ENCODE peak calls at places on chromosomes 13 and 19, in five cellular contexts. M is gastrocnemius medialis, R is astrocyte of the spinal cord, F is fibroblast of pulmonary artery, D is endothelial cell of umbilical vein. V is an unnamed sample.

GRCh38 chr19:54262066-54262465 is 5.0 kb upstream of the LILRB5 start:
- DNase-seq in D (no peak), F (no peak), M (no peak), R (no peak), V (no peak)

GRCh38 chr19:49567722-49568454 is 12.5 kb downstream of the NOSIP start:
- DNase-seq in F (no peak), M (no peak), R (peak), D (no peak), V (peak)

GRCh38 chr19:50837300-50837699 is 3.9 kb upstream of the KLK15 start:
- DNase-seq in R (no peak), D (no peak), F (no peak), M (no peak), V (no peak)

GRCh38 chr19:10984166-10984735 is 23.4 kb downstream of the SMARCA4 start:
- DNase-seq in R (no peak), F (no peak), M (no peak), D (no peak), V (no peak)

GRCh38 chr19:6997679-6998445 is 23.4 kb downstream of the MBD3L2B start:
- DNase-seq in F (peak), M (no peak), R (no peak), D (no peak), V (peak)

GRCh38 chr13:93080587-93080986 is 146.0 kb upstream of the GPC6 start:
- DNase-seq in F (peak), D (no peak), R (peak), M (no peak), V (peak)

GRCh38 chr13:42524487-42525034 is 49.4 kb upstream of the TNFSF11 start:
- DNase-seq in D (no peak), F (no peak), M (no peak), R (no peak), V (peak)

GRCh38 chr13:101218484-101218883 is 197.8 kb downstream of the NALCN start:
- DNase-seq in R (no peak), D (no peak), F (no peak), M (no peak), V (peak)

GRCh38 chr19:55353803-55354697 is 469 bp downstream of the COX6B2 start:
- DNase-seq in R (peak), M (no peak), D (peak), F (peak), V (peak)

GRCh38 chr19:16227837-16228636 is 30.3 kb downstream of the AP1M1 start:
- DNase-seq in R (no peak), M (no peak), F (no peak), D (no peak), V (no peak)

GRCh38 chr19:29724102-29724641 is 9.1 kb upstream of the C19orf12 start:
- DNase-seq in M (no peak), R (peak), F (peak), D (peak), V (peak)

GRCh38 chr13:43545317-43545874 is 241.4 kb downstream of the ENOX1 start:
- DNase-seq in F (peak), D (peak), M (no peak), R (peak), V (no peak)

GRCh38 chr13:114130708-114131580 is 1.5 kb downstream of the RASA3 start:
- DNase-seq in M (peak), R (peak), F (peak), D (peak), V (peak)

GRCh38 chr13:76286178-76286577 is 600.0 kb downstream of the KCTD12 start:
- DNase-seq in D (no peak), M (no peak), R (peak), F (peak), V (peak)

GRCh38 chr13:89457977-89458376 is 1786.8 kb downstream of the SLITRK5 start:
- DNase-seq in M (no peak), F (peak), R (peak), D (peak), V (no peak)

GRCh38 chr13:20391597-20392452 is 133.8 kb downstream of the CRYL1 start:
- DNase-seq in F (no peak), M (no peak), D (no peak), R (no peak), V (no peak)

GRCh38 chr13:110416131-110416584 is 109.1 kb downstream of the COL4A2 start:
- DNase-seq in F (peak), M (no peak), R (no peak), D (no peak), V (no peak)

GRCh38 chr19:5055457-5055776 is 86.5 kb downstream of the KDM4B start:
- DNase-seq in F (no peak), D (no peak), M (no peak), R (no peak), V (no peak)

GRCh38 chr19:1041835-1042685 is 2.2 kb downstream of the ABCA7 start:
- DNase-seq in F (no peak), R (no peak), M (peak), D (no peak), V (no peak)

GRCh38 chr13:78323040-78323439 is 280.3 kb downstream of the POU4F1 start:
- DNase-seq in R (no peak), M (no peak), D (no peak), F (no peak), V (no peak)

GRCh38 chr13:23701646-23702045 is 131.4 kb downstream of the TNFRSF19 start:
- DNase-seq in F (peak), M (peak), R (peak), D (no peak), V (peak)

GRCh38 chr19:2723747-2724146 is 2.6 kb upstream of the DIRAS1 start:
- DNase-seq in R (no peak), M (no peak), F (no peak), D (no peak), V (no peak)

GRCh38 chr19:2726160-2726855 is 5.1 kb upstream of the DIRAS1 start:
- DNase-seq in F (no peak), R (no peak), M (no peak), D (no peak), V (no peak)

GRCh38 chr19:2723345-2723715 is 2.2 kb upstream of the DIRAS1 start:
- DNase-seq in F (no peak), M (no peak), D (no peak), R (no peak), V (no peak)

GRCh38 chr19:2722541-2723344 is 1.6 kb upstream of the DIRAS1 start:
- DNase-seq in F (peak), D (no peak), R (peak), M (peak), V (peak)

DNA sequence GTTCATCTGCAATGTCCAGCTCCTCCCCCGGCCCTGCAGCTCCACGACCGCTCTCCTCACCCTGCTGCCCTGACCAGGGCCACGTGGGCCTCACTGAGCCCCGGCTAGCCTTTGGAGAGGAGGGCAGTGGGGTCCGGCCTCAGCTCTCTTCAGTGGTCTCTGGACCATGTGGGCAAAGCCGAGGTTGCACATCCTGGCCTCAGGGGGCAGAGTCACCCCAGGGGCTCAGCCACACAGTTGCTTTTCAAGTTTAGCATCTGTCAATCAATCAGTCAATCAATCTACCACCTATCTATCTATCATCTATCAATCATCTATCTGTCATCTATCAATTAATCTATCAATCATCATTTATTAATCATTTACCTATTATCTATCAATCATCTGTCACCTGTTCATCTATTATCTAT is 3.0 kb upstream of the DIRAS1 start:
- DNase-seq in D (no peak), F (no peak), R (no peak), M (no peak), V (no peak)
- TF ChIP-seq CTCF in D (no peak), F (peak), R (peak), M (no peak), V (no peak)

DNA sequence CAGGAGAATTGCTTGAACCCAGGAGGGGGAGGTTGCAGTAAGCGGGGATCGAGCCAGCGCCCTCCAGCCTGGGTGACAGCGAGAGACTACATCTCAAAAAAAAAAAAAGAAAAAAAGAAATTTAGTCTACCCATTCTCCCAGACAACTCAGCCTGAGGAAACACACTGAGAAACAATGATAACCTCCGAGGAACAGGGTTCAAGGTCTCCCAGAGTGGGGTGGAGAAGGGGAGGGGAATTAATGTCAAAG is 1.4 kb upstream of the VASP start:
- DNase-seq in M (no peak), F (no peak), D (no peak), R (no peak), V (no peak)
- H3K4me3 ChIP-seq in M (peak), F (peak), D (no peak), R (peak), V (peak)

GRCh38 chr19:45092747-45093678 is at the start of gene PPP1R37:
- DNase-seq in D (peak), F (peak), M (peak), R (peak), V (peak)

GRCh38 chr19:45090598-45090997 is 2.4 kb upstream of the PPP1R37 start:
- DNase-seq in F (no peak), R (no peak), M (no peak), D (no peak), V (no peak)

GRCh38 chr19:45087531-45087930 is 5.4 kb upstream of the PPP1R37 start:
- DNase-seq in D (no peak), R (no peak), F (no peak), M (no peak), V (no peak)

GRCh38 chr19:45091031-45091918 is 1.7 kb upstream of the PPP1R37 start:
- DNase-seq in F (peak), D (peak), R (peak), M (peak), V (peak)

DNA sequence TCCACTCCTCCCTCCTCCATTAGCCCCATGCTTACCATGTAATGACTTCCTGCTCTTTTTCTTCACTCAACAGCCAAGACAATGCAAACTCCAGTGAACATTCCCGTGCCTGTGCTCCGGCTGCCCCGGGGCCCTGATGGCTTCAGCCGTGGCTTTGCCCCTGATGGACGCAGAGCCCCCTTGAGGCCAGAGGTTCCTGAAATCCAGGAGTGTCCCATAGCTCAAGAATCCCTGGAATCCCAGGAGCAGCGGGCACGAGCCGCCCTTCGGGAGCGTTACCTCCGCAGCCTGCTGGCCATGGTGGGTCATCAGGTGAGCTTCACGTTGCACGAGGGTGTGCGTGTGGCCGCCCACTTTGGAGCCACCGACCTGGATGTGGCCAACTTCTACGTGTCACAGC is 2.9 kb upstream of the PPP1R37 start:
- DNase-seq in R (no peak), D (no peak), M (no peak), F (no peak), V (no peak)
- TF ChIP-seq CTCF in R (no peak), D (no peak), M (no peak), F (no peak), V (no peak)

GRCh38 chr13:26047040-26047439 is 4.8 kb downstream of the SHISA2 start:
- DNase-seq in M (no peak), F (no peak), D (no peak), R (no peak), V (no peak)

GRCh38 chr13:26046639-26047038 is 5.2 kb downstream of the SHISA2 start:
- DNase-seq in M (no peak), D (no peak), R (no peak), F (no peak), V (no peak)

GRCh38 chr13:26051231-26052135 is at the start of gene SHISA2:
- DNase-seq in M (no peak), F (peak), D (peak), R (peak), V (peak)

GRCh38 chr13:26050568-26051230 is 1.1 kb downstream of the SHISA2 start:
- DNase-seq in M (peak), D (peak), F (no peak), R (peak), V (peak)

DNA sequence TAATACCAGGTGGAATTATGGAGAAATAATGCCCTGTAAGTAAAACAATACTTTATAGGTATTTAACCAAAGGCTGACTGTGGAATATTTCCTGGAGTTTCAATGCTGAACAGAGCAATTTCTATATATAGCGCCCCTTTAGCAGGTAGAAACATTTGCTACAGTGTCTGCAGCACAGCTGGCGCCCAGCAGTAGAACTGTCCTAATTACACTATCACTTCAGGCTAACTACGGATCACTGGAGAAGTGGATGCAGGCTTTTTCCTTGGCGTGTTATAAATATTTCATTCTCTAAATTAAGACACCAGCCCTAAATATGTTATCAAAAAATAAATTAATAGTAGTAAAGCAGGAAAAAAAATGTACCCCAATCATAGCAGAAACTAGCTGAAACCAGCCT is 3.1 kb downstream of the SHISA2 start:
- DNase-seq in F (no peak), M (no peak), R (no peak), D (no peak), V (no peak)
- H3K4me3 ChIP-seq in F (no peak), M (peak), R (peak), D (peak), V (no peak)

DNA sequence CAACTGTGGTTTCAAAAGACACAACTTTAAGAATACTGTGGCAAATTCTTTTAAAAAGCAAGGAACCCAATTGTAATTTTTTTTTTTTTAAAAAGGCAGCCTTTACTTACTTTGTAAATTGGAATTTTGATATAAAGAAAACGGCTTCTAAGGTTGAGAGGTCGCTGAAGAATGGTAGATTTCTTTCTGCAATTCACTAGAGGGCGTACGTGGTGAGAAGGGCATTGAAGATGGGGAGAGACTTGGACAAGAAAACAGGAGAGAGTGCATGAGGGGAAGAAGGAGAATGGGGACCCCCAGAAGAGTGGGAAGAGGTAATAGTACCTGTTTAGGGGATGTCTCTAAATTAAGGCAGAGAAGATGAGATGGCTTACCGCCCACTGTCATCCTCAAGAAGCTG is 33.5 kb upstream of the PABPC3 start:
- DNase-seq in F (no peak), M (no peak), D (no peak), R (no peak), V (no peak)
- TF ChIP-seq CTCF in F (no peak), M (no peak), D (no peak), R (no peak), V (no peak)

GRCh38 chr13:94860981-94861407 is 148.6 kb upstream of the SOX21 start:
- DNase-seq in M (no peak), D (peak), R (peak), F (peak), V (peak)
- H3K4me3 ChIP-seq in M (peak), D (peak), R (peak), F (peak), V (peak)

GRCh38 chr19:27774337-27774736 is 1438.6 kb downstream of the UQCRFS1 start:
- DNase-seq in D (no peak), M (no peak), F (no peak), R (no peak), V (no peak)
- TF ChIP-seq CTCF in D (peak), M (no peak), F (peak), R (peak), V (peak)

GRCh38 chr13:52137489-52137888 is 8.6 kb upstream of the NEK5 start:
- DNase-seq in M (no peak), R (no peak), D (no peak), F (no peak), V (no peak)
- H3K4me3 ChIP-seq in M (no peak), R (no peak), D (no peak), F (no peak), V (no peak)